ENCODE peak calls at places on chromosomes 4 and X, in four cellular contexts. J is HepG2, T is SK-N-SH, H is K562. X is an unnamed sample.

GRCh38 chrX:88612870-88613329 is 134.1 kb upstream of the CPXCR1 start:
- DNase-seq in T (no peak), H (no peak), J (peak; percentile 1), X (no peak)

GRCh38 chr4:19239565-19239964 is 1012.1 kb upstream of the SLIT2 start:
- DNase-seq in J (no peak), H (no peak), T (no peak), X (no peak)

GRCh38 chrX:153386097-153386496 is 15.1 kb downstream of the PNMA6E start:
- DNase-seq in H (no peak), J (no peak), T (no peak), X (no peak)

GRCh38 chr4:13483142-13484044 is 747 bp downstream of the RAB28 start:
- DNase-seq in J (peak; percentile 13), H (peak; percentile 12), T (peak; percentile 42), X (peak; percentile 10)

GRCh38 chr4:8050555-8051206 is 107.9 kb downstream of the ABLIM2 start:
- DNase-seq in T (peak; percentile 88), H (no peak), J (peak; percentile 92), X (no peak)

GRCh38 chr4:2804449-2804972 is 11.6 kb downstream of the SH3BP2 start:
- DNase-seq in J (no peak), H (no peak), T (no peak), X (no peak)

GRCh38 chr4:144658015-144658567 is 12.1 kb downstream of the HHIP start:
- DNase-seq in H (no peak), J (no peak), T (no peak), X (no peak)

GRCh38 chr4:34362654-34363053 is 1881.7 kb downstream of the ARAP2 start:
- DNase-seq in T (peak; percentile 1), H (no peak), J (no peak), X (no peak)

GRCh38 chr4:105900541-105900940 is 5.3 kb downstream of the NPNT start:
- DNase-seq in T (no peak), H (no peak), J (no peak), X (no peak)

GRCh38 chr4:75940692-75941253 is at the start of gene NAAA:
- DNase-seq in T (peak; percentile 92), J (peak; percentile 62), H (peak; percentile 76), X (peak; percentile 51)

GRCh38 chr4:76950052-76950845 is 697 bp downstream of the SEPTIN11 start:
- DNase-seq in H (peak; percentile 48), J (peak; percentile 25), T (peak; percentile 76), X (no peak)
- TF ChIP-seq ELF1 in H (no peak), J (no peak), T (no peak), X (no peak)

DNA sequence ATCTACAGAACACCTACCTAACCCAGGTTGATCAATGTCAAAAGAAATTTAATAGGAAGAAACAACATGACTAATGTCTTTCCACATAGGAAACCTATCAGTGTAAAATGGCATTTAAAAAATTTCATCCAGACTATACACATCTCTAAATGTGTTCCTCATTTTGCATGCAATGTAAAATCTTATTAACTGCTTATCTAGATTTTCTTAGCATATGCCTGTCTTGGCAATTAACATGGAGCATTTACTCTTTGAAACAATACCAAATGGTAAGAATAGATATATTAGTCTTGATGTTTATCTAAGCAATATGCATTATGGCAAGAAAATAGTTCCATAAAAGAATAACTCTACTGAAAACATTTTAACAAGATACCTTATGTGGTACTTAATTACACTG is 199.8 kb downstream of the TRAM1L1 start:
- DNase-seq in H (no peak), J (no peak), T (peak; percentile 1), X (no peak)
- TF ChIP-seq ELF1 in H (no peak), J (no peak), T (no peak), X (no peak)

DNA sequence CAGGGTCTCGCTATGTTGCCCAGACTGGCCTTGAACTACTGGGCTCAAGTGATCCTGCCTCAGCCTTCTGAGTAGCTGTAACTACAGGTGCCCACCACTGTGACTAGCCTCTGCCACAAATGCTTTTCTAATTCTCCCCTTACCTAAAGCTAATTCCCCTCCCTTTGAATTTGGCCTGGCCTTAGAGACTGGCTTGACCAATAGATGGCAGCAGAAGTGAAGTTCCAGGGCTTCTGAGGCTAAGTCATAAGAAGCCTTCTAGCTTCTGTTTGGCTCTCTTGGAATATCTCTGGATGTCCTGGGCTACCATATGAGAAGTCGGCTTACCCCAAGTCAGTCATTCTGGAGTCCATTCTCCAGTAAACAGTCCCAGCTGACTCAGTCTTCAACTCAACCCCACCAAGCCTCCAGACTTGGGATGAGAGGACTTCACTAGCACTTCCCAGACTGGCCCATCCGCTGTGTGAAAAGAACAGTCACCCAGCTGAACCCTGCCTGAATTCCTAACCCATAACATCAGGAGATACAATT is 61.0 kb downstream of the HPRT1 start:
- DNase-seq in H (peak; percentile 10), J (peak; percentile 34), T (peak; percentile 61), X (peak; percentile 51)
- TF ChIP-seq ELF1 in H (no peak), J (no peak), T (no peak), X (no peak)

DNA sequence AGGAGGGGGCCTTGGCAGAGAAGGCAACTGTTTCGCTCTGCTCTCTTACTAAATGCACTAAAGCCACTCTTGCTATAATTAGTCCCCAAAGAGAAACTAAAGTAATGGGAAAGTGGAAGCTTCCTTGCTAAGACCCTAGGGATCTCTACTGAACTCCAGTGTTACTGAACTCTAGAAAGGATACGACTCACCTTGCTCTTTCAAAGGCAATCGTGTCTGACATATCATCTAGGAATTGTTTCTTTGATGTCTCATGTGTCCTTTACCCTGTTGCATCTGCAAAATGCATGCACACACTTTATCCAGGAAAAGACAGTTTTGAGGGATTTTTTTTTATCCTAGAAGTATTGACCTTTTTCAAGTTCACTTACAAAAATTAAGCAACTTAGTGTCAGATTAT is 148.1 kb upstream of the FAM9B start:
- DNase-seq in H (no peak), T (no peak), J (no peak), X (no peak)
- TF ChIP-seq ELF1 in H (no peak), T (no peak), J (no peak), X (no peak)

GRCh38 chrX:133321441-133321840 is 93.8 kb downstream of the GPC4 start:
- DNase-seq in J (no peak), T (no peak), H (no peak), X (no peak)
- TF ChIP-seq ELF1 in J (no peak), T (no peak), H (no peak), X (no peak)

GRCh38 chrX:129520151-129520550 is 3.1 kb downstream of the SMARCA1 start:
- DNase-seq in H (no peak), T (no peak), J (peak; percentile 54), X (no peak)

GRCh38 chrX:129523076-129524055 is at the start of gene SMARCA1:
- DNase-seq in H (peak; percentile 20), J (peak; percentile 65), T (peak; percentile 91), X (peak; percentile 16)

GRCh38 chrX:129524250-129524850 is 1.1 kb upstream of the SMARCA1 start:
- DNase-seq in T (no peak), J (peak; percentile 47), H (no peak), X (no peak)

GRCh38 chrX:129525162-129525561 is 1.9 kb upstream of the SMARCA1 start:
- DNase-seq in H (no peak), T (no peak), J (peak; percentile 89), X (no peak)

GRCh38 chrX:129522184-129523059 is 868 bp downstream of the SMARCA1 start:
- DNase-seq in H (peak; percentile 47), T (peak; percentile 78), J (peak; percentile 64), X (peak; percentile 16)
- TF ChIP-seq ELF1 in H (no peak), T (no peak), J (no peak), X (no peak)

DNA sequence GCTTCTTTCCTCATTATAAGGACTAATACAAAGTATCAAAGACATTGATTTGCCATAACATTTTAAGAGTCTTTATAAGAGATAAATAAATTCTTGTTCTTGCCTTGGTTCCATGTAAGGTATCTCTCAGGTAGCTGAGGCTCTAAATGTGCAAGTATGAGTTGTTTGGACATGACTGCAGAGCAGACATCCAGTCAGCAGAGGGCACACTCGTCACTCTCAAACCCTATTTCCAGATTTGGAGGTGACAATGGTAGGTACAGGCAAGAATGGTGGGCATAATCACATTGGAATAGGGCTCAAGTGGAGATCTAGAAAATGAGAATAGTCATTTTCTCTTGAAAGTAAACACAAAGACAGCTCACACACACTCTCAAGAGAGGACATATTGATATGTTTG is 133.3 kb upstream of the ZIC3 start:
- DNase-seq in T (peak; percentile 43), J (peak; percentile 0), H (peak; percentile 31), X (no peak)
- TF ChIP-seq ELF1 in T (no peak), J (no peak), H (no peak), X (no peak)

GRCh38 chr4:24570574-24571236 is 13.6 kb downstream of the DHX15 start:
- DNase-seq in J (no peak), H (no peak), T (no peak), X (no peak)
- TF ChIP-seq ELF1 in J (no peak), H (no peak), T (no peak), X (no peak)

X was measured in HCT116.